ENCODE peak calls at places on chromosomes 7 and 10, in four cellular contexts. Q is spleen, E is GM12892, R is transverse colon. V is an unnamed sample.

GRCh38 chr7:34672430-34672829 is 14.4 kb downstream of the NPSR1 start:
- DNase-seq in Q (no peak), R (no peak), E (no peak), V (no peak)

GRCh38 chr10:24196426-24197039 is 12.4 kb upstream of the KIAA1217 start:
- DNase-seq in R (peak), E (peak), Q (no peak), V (no peak)

GRCh38 chr7:126606331-126606730 is 646.4 kb downstream of the GRM8 start:
- DNase-seq in E (no peak), Q (no peak), R (no peak), V (no peak)

GRCh38 chr10:48493083-48493871 is 111.6 kb downstream of the ARHGAP22 start:
- DNase-seq in E (no peak), Q (peak), R (no peak), V (peak)

GRCh38 chr10:86413046-86413728 is 46.6 kb upstream of the GRID1 start:
- DNase-seq in R (no peak), Q (no peak), E (peak), V (no peak)

GRCh38 chr7:37007319-37007718 is 283.0 kb upstream of the AOAH start:
- DNase-seq in Q (no peak), R (no peak), E (no peak), V (no peak)

GRCh38 chr10:16853201-16853600 is 36.0 kb upstream of the RSU1 start:
- DNase-seq in R (no peak), E (no peak), Q (no peak), V (no peak)

GRCh38 chr10:2079603-2080078 is 342.3 kb upstream of the ADARB2 start:
- DNase-seq in R (no peak), E (no peak), Q (no peak), V (no peak)

GRCh38 chr7:150340024-150340749 is 1.2 kb downstream of the RARRES2 start:
- DNase-seq in Q (no peak), E (no peak), R (peak), V (no peak)

GRCh38 chr7:36287371-36288241 is 102.1 kb upstream of the ANLN start:
- DNase-seq in R (no peak), Q (peak), E (no peak), V (no peak)

GRCh38 chr10:78772986-78773530 is 295.7 kb upstream of the ZMIZ1 start:
- DNase-seq in R (no peak), E (no peak), Q (no peak), V (no peak)

GRCh38 chr7:134780166-134780853 is 876 bp downstream of the CALD1 start:
- DNase-seq in R (no peak), E (no peak), Q (no peak), V (no peak)

GRCh38 chr7:134777908-134778580 is 1.4 kb upstream of the CALD1 start:
- DNase-seq in E (no peak), Q (no peak), R (no peak), V (no peak)

GRCh38 chr7:134778941-134779740 is at the start of gene CALD1:
- DNase-seq in Q (no peak), E (no peak), R (peak), V (no peak)

GRCh38 chr7:134779741-134780065 is 269 bp downstream of the CALD1 start:
- DNase-seq in R (no peak), Q (no peak), E (no peak), V (no peak)

GRCh38 chr7:134777470-134777869 is 2.0 kb upstream of the CALD1 start:
- DNase-seq in R (no peak), Q (no peak), E (no peak), V (no peak)
- TF ChIP-seq POLR2AphosphoS5 in R (no peak), Q (no peak), E (no peak), V (no peak)

GRCh38 chr7:99042957-99043356 is 101.0 kb downstream of the SMURF1 start:
- DNase-seq in R (no peak), E (no peak), Q (no peak), V (no peak)

GRCh38 chr7:99041526-99041925 is 102.4 kb downstream of the SMURF1 start:
- DNase-seq in E (no peak), Q (no peak), R (peak), V (no peak)

GRCh38 chr7:99039384-99039891 is 104.5 kb downstream of the SMURF1 start:
- DNase-seq in R (no peak), Q (no peak), E (no peak), V (no peak)

GRCh38 chr7:99038086-99038855 is 105.6 kb downstream of the SMURF1 start:
- DNase-seq in Q (no peak), R (peak), E (no peak), V (no peak)

GRCh38 chr7:99040104-99040958 is 103.6 kb downstream of the SMURF1 start:
- DNase-seq in E (peak), R (peak), Q (peak), V (no peak)
- TF ChIP-seq POLR2AphosphoS5 in E (no peak), R (no peak), Q (peak), V (peak)

GRCh38 chr10:58348571-58349033 is 13.8 kb downstream of the UBE2D1 start:
- DNase-seq in Q (no peak), E (no peak), R (no peak), V (no peak)
- TF ChIP-seq POLR2AphosphoS5 in Q (no peak), E (no peak), R (no peak), V (no peak)

GRCh38 chr7:82284936-82285519 is 158.5 kb downstream of the CACNA2D1 start:
- DNase-seq in R (no peak), E (no peak), Q (no peak), V (no peak)

GRCh38 chr7:82289889-82290288 is 153.7 kb downstream of the CACNA2D1 start:
- DNase-seq in Q (no peak), R (no peak), E (no peak), V (no peak)

GRCh38 chr7:82291931-82292330 is 151.6 kb downstream of the CACNA2D1 start:
- DNase-seq in E (no peak), R (no peak), Q (no peak), V (no peak)

GRCh38 chr7:82286096-82286841 is 157.3 kb downstream of the CACNA2D1 start:
- DNase-seq in R (no peak), Q (no peak), E (no peak), V (no peak)

DNA sequence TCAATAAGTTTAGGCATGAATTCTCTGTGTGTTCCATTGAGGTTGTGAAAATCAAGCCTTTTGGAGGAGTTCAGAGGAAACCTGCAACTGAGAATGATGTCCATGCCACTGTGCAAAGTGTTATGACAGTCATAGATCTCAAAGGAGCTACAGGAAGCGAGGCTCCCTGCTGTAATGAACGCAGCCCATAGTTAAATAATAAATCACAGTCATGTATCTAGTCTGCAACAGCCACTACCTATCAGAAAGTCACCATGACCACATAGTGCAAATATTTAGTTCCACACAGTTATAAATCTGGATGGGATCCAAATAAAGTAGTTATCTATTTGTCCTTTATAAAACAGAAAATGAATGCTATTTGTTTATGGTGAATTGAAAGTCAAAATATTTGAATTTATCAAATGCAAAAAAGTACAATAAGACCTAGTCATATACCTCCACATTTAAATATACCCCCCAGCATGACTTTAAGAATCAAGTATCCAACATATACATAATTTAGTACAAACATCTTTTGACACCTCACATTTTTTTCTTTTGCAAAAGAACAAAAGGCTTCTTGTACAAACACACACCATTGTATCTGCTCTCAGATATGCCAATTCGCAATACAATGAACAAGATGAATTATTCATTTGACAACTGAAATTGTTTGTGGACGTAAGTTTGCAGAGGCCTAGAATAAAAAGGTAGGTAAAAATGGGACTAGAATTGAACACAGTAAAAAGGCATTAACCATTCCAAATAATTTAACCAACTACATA is 154.6 kb downstream of the CACNA2D1 start:
- DNase-seq in Q (no peak), E (no peak), R (no peak), V (no peak)
- TF ChIP-seq POLR2AphosphoS5 in Q (no peak), E (no peak), R (no peak), V (no peak)

GRCh38 chr10:12685261-12685861 is 316.2 kb downstream of the CCDC3 start:
- DNase-seq in E (no peak), Q (no peak), R (no peak), V (no peak)
- TF ChIP-seq POLR2AphosphoS5 in E (no peak), Q (no peak), R (no peak), V (no peak)

GRCh38 chr10:77637986-77638765 is 568 bp upstream of the KCNMA1 start:
- DNase-seq in R (peak), Q (peak), E (no peak), V (no peak)
- TF ChIP-seq POLR2AphosphoS5 in R (peak), Q (no peak), E (no peak), V (no peak)

GRCh38 chr10:132336064-132336746 is 4.2 kb downstream of the LRRC27 start:
- DNase-seq in R (no peak), E (no peak), Q (peak), V (no peak)

GRCh38 chr10:132334883-132335188 is 2.8 kb downstream of the LRRC27 start:
- DNase-seq in Q (no peak), E (no peak), R (no peak), V (no peak)

GRCh38 chr10:132335189-132336063 is 3.4 kb downstream of the LRRC27 start:
- DNase-seq in E (no peak), Q (peak), R (peak), V (no peak)

GRCh38 chr10:132338876-132339275 is 6.9 kb downstream of the LRRC27 start:
- DNase-seq in Q (no peak), R (no peak), E (no peak), V (no peak)

GRCh38 chr10:132337019-132337418 is 5.0 kb downstream of the LRRC27 start:
- DNase-seq in E (no peak), R (no peak), Q (peak), V (peak)
- TF ChIP-seq POLR2AphosphoS5 in E (no peak), R (no peak), Q (peak), V (no peak)

DNA sequence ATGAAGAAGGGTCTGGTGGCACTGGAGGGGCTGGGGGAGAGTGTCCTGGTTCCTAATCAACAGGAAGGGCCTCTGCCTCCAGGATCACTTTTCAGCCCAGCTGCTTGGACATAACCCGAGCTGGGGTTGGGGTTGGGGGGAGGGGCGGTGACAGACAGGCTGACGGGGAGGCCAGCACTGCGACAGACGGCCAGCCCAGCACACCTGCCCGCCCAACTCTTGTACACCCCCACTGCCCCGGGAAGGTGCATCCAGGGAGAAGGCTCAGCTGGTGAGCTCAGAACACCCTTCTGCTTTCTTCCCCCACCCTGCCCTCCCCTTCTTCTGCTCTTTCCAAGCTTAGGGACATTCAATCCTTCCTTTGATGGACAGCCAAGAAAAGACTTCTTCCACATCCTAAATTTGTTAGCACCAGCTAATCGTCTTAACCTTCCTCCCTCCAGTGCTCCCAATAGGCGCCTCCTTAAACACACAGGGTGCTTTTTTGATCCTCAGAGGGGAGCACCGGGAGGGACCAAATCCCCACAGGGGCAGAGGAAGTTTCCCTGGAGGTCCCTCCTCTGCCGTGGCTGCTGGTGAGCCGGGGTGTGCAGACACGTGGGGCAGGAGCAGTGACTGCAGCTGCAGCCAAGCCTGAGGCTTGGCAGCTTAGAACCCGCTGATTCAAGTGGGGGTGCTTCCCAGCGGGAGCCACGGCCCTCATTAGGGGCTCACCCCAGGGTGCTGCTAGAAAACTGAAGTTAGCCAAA is 44.7 kb downstream of the COL13A1 start:
- DNase-seq in R (no peak), E (no peak), Q (no peak), V (no peak)
- TF ChIP-seq POLR2AphosphoS5 in R (no peak), E (no peak), Q (no peak), V (no peak)